ENCODE peak calls at places on chromosomes 4 and X, in four cellular contexts. E is IMR-90, M is H9, G is GM23338. T is an unnamed sample.

GRCh38 chrX:44105228-44105913 is 132.2 kb upstream of the NDP start:
- DNase-seq in E (no peak), M (peak; percentile 27), G (peak; percentile 49), T (no peak)

GRCh38 chr4:33060873-33061542 is 2340.8 kb downstream of the PCDH7 start:
- DNase-seq in E (peak; percentile 28), M (peak; percentile 79), G (peak; percentile 91), T (no peak)

GRCh38 chr4:38409852-38410251 is 254.1 kb upstream of the KLF3 start:
- DNase-seq in E (no peak), M (no peak), G (no peak), T (no peak)

GRCh38 chrX:10173331-10173900 is 16.6 kb downstream of the CLCN4 start:
- DNase-seq in E (peak; percentile 89), M (peak; percentile 77), G (peak; percentile 90), T (no peak)

GRCh38 chrX:17550011-17550410 is 175.0 kb downstream of the NHS start:
- DNase-seq in E (no peak), M (no peak), G (no peak), T (no peak)

GRCh38 chr4:38675167-38676121 is 11.4 kb downstream of the KLF3 start:
- DNase-seq in E (peak; percentile 88), M (peak; percentile 72), G (peak; percentile 94), T (peak; percentile 64)

GRCh38 chrX:72685810-72686465 is 28.2 kb downstream of the PHKA1 start:
- DNase-seq in E (peak; percentile 37), M (no peak), G (no peak), T (no peak)

GRCh38 chr4:69689530-69690111 is 36.6 kb upstream of the UGT2A1 start:
- DNase-seq in E (peak; percentile 26), M (no peak), G (peak; percentile 39), T (no peak)

GRCh38 chr4:15322016-15322415 is 105.8 kb upstream of the C1QTNF7 start:
- DNase-seq in E (no peak), M (no peak), G (no peak), T (no peak)

GRCh38 chr4:87872043-87872442 is 39.3 kb downstream of the MEPE start:
- DNase-seq in E (no peak), M (no peak), G (no peak), T (no peak)

GRCh38 chrX:66005832-66006449 is 33.9 kb downstream of the VSIG4 start:
- DNase-seq in E (no peak), M (no peak), G (no peak), T (no peak)

GRCh38 chr4:75662626-75663025 is 10.6 kb downstream of the G3BP2 start:
- DNase-seq in E (no peak), M (no peak), G (no peak), T (no peak)

GRCh38 chr4:75668596-75668995 is 4.6 kb downstream of the G3BP2 start:
- DNase-seq in E (no peak), M (no peak), G (no peak), T (no peak)

GRCh38 chr4:75671802-75672421 is 1.3 kb downstream of the G3BP2 start:
- DNase-seq in E (no peak), M (no peak), G (no peak), T (no peak)

GRCh38 chr4:75660491-75660890 is 12.7 kb downstream of the G3BP2 start:
- DNase-seq in E (no peak), M (no peak), G (no peak), T (no peak)

DNA sequence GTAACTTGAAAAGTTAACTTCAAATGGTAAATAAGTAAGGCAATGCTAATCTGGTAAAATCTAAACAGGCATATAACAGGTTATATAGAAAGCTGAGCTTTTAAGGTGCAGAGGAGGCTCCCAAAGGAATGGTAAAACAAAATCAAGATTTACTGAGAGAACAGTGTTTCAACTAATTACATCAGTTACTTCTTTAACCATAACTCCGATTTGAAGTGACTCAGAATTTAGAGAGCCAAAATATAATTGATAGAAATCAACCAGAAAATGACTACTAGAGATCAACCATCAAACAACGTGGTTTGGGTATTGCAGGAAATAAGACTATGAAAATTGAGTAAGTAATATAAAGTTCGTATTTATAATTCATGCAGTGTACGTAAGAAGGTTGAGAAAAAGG is 6.9 kb downstream of the G3BP2 start:
- DNase-seq in E (no peak), M (no peak), G (no peak), T (no peak)
- H3K4me1 ChIP-seq in E (peaks cover 5% of the 10 kb centered on the region), M (peaks cover 3% of the 10 kb centered on the region), G (peaks cover 62% of the 10 kb centered on the region), T (peaks cover 47% of the 10 kb centered on the region)

GRCh38 chr4:86685401-86685800 is 91.3 kb downstream of the PTPN13 start:
- DNase-seq in E (peak; percentile 12), M (no peak), G (no peak), T (no peak)

GRCh38 chr4:86683983-86684382 is 89.9 kb downstream of the PTPN13 start:
- DNase-seq in E (no peak), M (no peak), G (no peak), T (no peak)

GRCh38 chr4:86686741-86687140 is 92.6 kb downstream of the PTPN13 start:
- DNase-seq in E (no peak), M (no peak), G (no peak), T (no peak)

GRCh38 chr4:86688026-86688425 is 93.9 kb downstream of the PTPN13 start:
- DNase-seq in E (no peak), M (no peak), G (no peak), T (no peak)
- H3K27ac ChIP-seq in E (no peak overlapping the region), M (no peak overlapping the region), G (no peak overlapping the region), T (no peak overlapping the region)

GRCh38 chr4:152065545-152065944 is 304.7 kb upstream of the GATB start:
- DNase-seq in E (no peak), M (no peak), G (no peak), T (no peak)
- H3K4me1 ChIP-seq in E (no peaks in the 10 kb centered on the region), M (no peaks in the 10 kb centered on the region), G (peaks cover 28% of the 10 kb centered on the region), T (no peaks in the 10 kb centered on the region)

GRCh38 chr4:119626420-119626819 is 2.2 kb downstream of the PDE5A start:
- DNase-seq in E (no peak), M (no peak), G (no peak), T (no peak)

GRCh38 chr4:119626943-119627266 is 1.7 kb downstream of the PDE5A start:
- DNase-seq in E (no peak), M (no peak), G (no peak), T (no peak)

GRCh38 chr4:119629142-119629471 is 503 bp upstream of the PDE5A start:
- DNase-seq in E (no peak), M (no peak), G (no peak), T (no peak)

GRCh38 chr4:119628281-119629141 is at the start of gene PDE5A:
- DNase-seq in E (peak; percentile 80), M (peak; percentile 98), G (peak; percentile 95), T (peak; percentile 85)

GRCh38 chr4:119627267-119628190 is 1.1 kb downstream of the PDE5A start:
- DNase-seq in E (peak; percentile 86), M (peak; percentile 74), G (peak; percentile 90), T (peak; percentile 66)
- H3K27ac ChIP-seq in E (peak overlapping the region; percentile 95), M (no peak overlapping the region), G (no peak overlapping the region), T (peak overlapping the region; percentile 86)

DNA sequence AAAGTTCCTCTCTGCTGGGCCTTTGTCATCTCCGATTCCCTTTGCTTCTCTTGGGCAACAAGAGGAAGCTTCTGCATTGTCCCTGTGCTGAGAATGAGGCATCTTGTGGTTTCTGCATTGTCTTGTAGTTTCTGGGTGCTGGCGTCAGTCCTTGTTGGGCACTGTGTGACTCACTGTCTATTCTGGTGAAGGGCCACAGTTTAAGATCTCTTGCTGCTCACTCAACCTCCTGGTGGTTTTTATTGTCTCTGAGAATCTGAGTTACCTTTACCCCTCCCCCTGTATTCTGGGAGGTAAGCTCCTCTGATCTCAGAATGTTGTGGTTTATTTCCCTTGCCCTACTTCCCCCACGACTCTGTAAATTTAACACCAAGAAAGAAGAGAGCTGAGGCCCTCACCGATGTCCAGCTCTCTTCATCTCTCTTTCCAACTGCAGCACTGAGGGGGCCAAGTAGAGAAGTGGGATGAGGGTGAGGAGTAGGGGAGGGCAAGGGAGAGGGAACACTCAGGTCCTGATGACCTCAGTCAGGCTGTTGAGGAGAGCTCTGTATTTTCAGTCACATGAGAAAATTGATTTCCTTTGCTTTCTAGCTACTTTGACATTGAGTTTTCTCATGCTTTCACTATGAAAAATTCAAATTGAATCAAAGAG is 441.6 kb upstream of the PITX2 start:
- DNase-seq in E (peak; percentile 57), M (peak; percentile 39), G (peak; percentile 22), T (no peak)
- H3K4me1 ChIP-seq in E (no peaks in the 10 kb centered on the region), M (peaks cover 2% of the 10 kb centered on the region), G (peaks cover 7% of the 10 kb centered on the region), T (no peaks in the 10 kb centered on the region)

GRCh38 chr4:168812806-168813205 is 197.2 kb downstream of the CBR4 start:
- DNase-seq in E (no peak), M (no peak), G (peak; percentile 45), T (no peak)

GRCh38 chr4:168822481-168822880 is 187.6 kb downstream of the CBR4 start:
- DNase-seq in E (no peak), M (no peak), G (no peak), T (no peak)

GRCh38 chr4:168811793-168812651 is 198.0 kb downstream of the CBR4 start:
- DNase-seq in E (peak; percentile 79), M (no peak), G (no peak), T (no peak)

GRCh38 chr4:168815373-168816345 is 194.4 kb downstream of the CBR4 start:
- DNase-seq in E (peak; percentile 87), M (no peak), G (no peak), T (no peak)

GRCh38 chr4:168817418-168817817 is 192.6 kb downstream of the CBR4 start:
- DNase-seq in E (no peak), M (no peak), G (no peak), T (no peak)
- H3K27ac ChIP-seq in E (peak overlapping the region; percentile 22), M (no peak overlapping the region), G (no peak overlapping the region), T (peak overlapping the region; percentile 31)

GRCh38 chrX:108396986-108397385 is 41.2 kb downstream of the COL4A6 start:
- DNase-seq in E (no peak), M (no peak), G (no peak), T (no peak)

GRCh38 chrX:108399427-108400165 is 38.6 kb downstream of the COL4A6 start:
- DNase-seq in E (peak; percentile 10), M (no peak), G (no peak), T (no peak)

GRCh38 chrX:108397627-108398392 is 40.4 kb downstream of the COL4A6 start:
- DNase-seq in E (peak; percentile 4), M (no peak), G (no peak), T (no peak)

GRCh38 chrX:108396188-108396885 is 41.9 kb downstream of the COL4A6 start:
- DNase-seq in E (peak; percentile 38), M (peak; percentile 42), G (peak; percentile 58), T (no peak)
- H3K4me1 ChIP-seq in E (no peaks in the 10 kb centered on the region), M (peaks cover 8% of the 10 kb centered on the region), G (peaks cover 29% of the 10 kb centered on the region), T (no peaks in the 10 kb centered on the region)

T was measured in lower lobe of right lung.